ENCODE peak calls at places on chromosomes 11 and 22, in five cellular contexts. One of them, this sample, is unnamed.

GRCh38 chr11:57336111-57336666 is 497 bp upstream of the SSRP1 start:
- DNase-seq in right lobe of liver: no peak
- DNase-seq in Panc1: no peak
- DNase-seq in tibial artery: no peak
- DNase-seq in esophagus muscularis mucosa: no peak
- DNase-seq in this sample: no peak

GRCh38 chr11:92136792-92137191 is 87.8 kb upstream of the FAT3 start:
- DNase-seq in right lobe of liver: no peak
- DNase-seq in Panc1: no peak
- DNase-seq in tibial artery: no peak
- DNase-seq in esophagus muscularis mucosa: no peak
- DNase-seq in this sample: no peak

GRCh38 chr11:69840371-69841169 is 21.4 kb upstream of the FGF3 start:
- DNase-seq in right lobe of liver: no peak
- DNase-seq in Panc1: no peak
- DNase-seq in tibial artery: no peak
- DNase-seq in esophagus muscularis mucosa: no peak
- DNase-seq in this sample: no peak

GRCh38 chr22:32696089-32696488 is 105.4 kb upstream of the TIMP3 start:
- DNase-seq in right lobe of liver: no peak
- DNase-seq in Panc1: no peak
- DNase-seq in tibial artery: no peak
- DNase-seq in esophagus muscularis mucosa: no peak
- DNase-seq in this sample: no peak

GRCh38 chr22:48261706-48262105 is 1499.3 kb downstream of the TBC1D22A start:
- DNase-seq in right lobe of liver: no peak
- DNase-seq in Panc1: no peak
- DNase-seq in tibial artery: no peak
- DNase-seq in esophagus muscularis mucosa: no peak
- DNase-seq in this sample: no peak

GRCh38 chr11:85590848-85591483 is 36.2 kb downstream of the DLG2 start:
- DNase-seq in right lobe of liver: no peak
- DNase-seq in Panc1: peak; percentile 22
- DNase-seq in tibial artery: no peak
- DNase-seq in esophagus muscularis mucosa: no peak
- DNase-seq in this sample: peak; percentile 4

GRCh38 chr22:18110194-18110943 is at the start of gene TUBA8:
- DNase-seq in right lobe of liver: peak; percentile 69
- DNase-seq in Panc1: no peak
- DNase-seq in tibial artery: peak; percentile 47
- DNase-seq in esophagus muscularis mucosa: no peak
- DNase-seq in this sample: no peak

GRCh38 chr11:82854242-82854641 is 46.0 kb downstream of the PRCP start:
- DNase-seq in right lobe of liver: no peak
- DNase-seq in Panc1: no peak
- DNase-seq in tibial artery: no peak
- DNase-seq in esophagus muscularis mucosa: no peak
- DNase-seq in this sample: no peak

GRCh38 chr22:45877036-45877380 is 100.0 kb downstream of the WNT7B start:
- DNase-seq in right lobe of liver: peak; percentile 21
- DNase-seq in Panc1: no peak
- DNase-seq in tibial artery: no peak
- DNase-seq in esophagus muscularis mucosa: no peak
- DNase-seq in this sample: no peak

GRCh38 chr11:11107081-11107480 is 246.0 kb downstream of the CSNK2A3 start:
- DNase-seq in right lobe of liver: no peak
- DNase-seq in Panc1: no peak
- DNase-seq in tibial artery: no peak
- DNase-seq in esophagus muscularis mucosa: no peak
- DNase-seq in this sample: no peak

GRCh38 chr11:59545179-59546020 is 34.1 kb downstream of the OR4D9 start:
- DNase-seq in right lobe of liver: no peak
- DNase-seq in Panc1: no peak
- DNase-seq in tibial artery: no peak
- DNase-seq in esophagus muscularis mucosa: no peak
- DNase-seq in this sample: no peak

GRCh38 chr11:95279921-95280861 is 49.2 kb upstream of the SESN3 start:
- DNase-seq in right lobe of liver: no peak
- DNase-seq in Panc1: no peak
- DNase-seq in tibial artery: no peak
- DNase-seq in esophagus muscularis mucosa: no peak
- DNase-seq in this sample: no peak

GRCh38 chr22:29480512-29481264 is 670 bp downstream of the NEFH start:
- DNase-seq in right lobe of liver: no peak
- DNase-seq in Panc1: no peak
- DNase-seq in tibial artery: no peak
- DNase-seq in esophagus muscularis mucosa: no peak
- DNase-seq in this sample: no peak

GRCh38 chr11:19347911-19348310 is 107.2 kb upstream of the E2F8 start:
- DNase-seq in right lobe of liver: no peak
- DNase-seq in Panc1: no peak
- DNase-seq in tibial artery: no peak
- DNase-seq in esophagus muscularis mucosa: no peak
- DNase-seq in this sample: no peak

GRCh38 chr11:19344661-19345518 is 104.1 kb upstream of the E2F8 start:
- DNase-seq in right lobe of liver: peak; percentile 64
- DNase-seq in Panc1: no peak
- DNase-seq in tibial artery: peak; percentile 60
- DNase-seq in esophagus muscularis mucosa: no peak
- DNase-seq in this sample: no peak

GRCh38 chr11:19349340-19350025 is 108.7 kb upstream of the E2F8 start:
- DNase-seq in right lobe of liver: no peak
- DNase-seq in Panc1: no peak
- DNase-seq in tibial artery: no peak
- DNase-seq in esophagus muscularis mucosa: no peak
- DNase-seq in this sample: no peak

GRCh38 chr11:19345519-19345847 is 104.7 kb upstream of the E2F8 start:
- DNase-seq in right lobe of liver: no peak
- DNase-seq in Panc1: no peak
- DNase-seq in tibial artery: no peak
- DNase-seq in esophagus muscularis mucosa: no peak
- DNase-seq in this sample: no peak

DNA sequence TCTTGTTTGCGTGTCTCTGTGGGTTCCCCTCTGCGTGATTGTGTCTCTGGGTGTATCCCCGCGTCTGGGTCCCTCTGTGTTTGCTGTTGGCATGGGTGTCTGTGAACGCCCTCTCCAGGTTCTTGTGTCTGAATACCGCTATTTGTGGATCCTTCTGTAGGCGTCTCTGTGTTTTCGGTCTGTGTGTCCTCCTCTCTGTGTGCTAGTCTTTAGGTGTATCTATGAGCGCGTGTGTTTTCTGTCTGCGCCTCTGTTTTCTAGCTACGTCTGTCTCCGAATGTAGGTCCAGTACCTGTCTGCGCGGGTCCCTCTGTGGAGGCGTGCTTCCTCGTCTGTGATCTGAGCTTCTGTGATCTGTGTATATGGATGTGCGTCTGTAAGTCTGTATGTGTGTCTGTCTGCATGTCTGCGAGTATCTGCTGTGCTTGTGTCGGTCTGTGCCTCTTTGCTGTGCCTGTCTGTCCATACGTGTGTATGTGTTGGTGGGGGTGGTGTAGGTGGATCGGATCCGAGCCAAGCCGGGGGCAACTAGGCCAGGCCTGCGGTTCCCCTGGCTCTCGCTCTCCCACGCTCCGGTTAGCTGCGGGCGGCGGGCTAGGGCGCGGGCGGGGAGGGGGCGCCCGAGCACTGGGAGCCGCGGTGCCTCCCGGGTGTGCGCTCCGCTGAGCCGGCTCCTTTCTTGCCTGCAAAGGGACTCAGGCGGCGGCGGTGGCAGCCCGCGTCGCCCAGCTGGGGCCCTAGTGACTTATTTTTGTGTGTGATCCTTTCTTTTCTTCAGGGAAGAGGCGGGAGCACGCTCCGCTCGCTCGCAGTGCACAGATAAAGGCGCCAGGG is 105.3 kb upstream of the E2F8 start:
- DNase-seq in right lobe of liver: peak; percentile 47
- DNase-seq in Panc1: no peak
- DNase-seq in tibial artery: no peak
- DNase-seq in esophagus muscularis mucosa: no peak
- DNase-seq in this sample: no peak
- TF ChIP-seq CTCF in right lobe of liver: peak; percentile 24
- TF ChIP-seq CTCF in Panc1: no peak
- TF ChIP-seq CTCF in tibial artery: no peak
- TF ChIP-seq CTCF in esophagus muscularis mucosa: no peak
- TF ChIP-seq CTCF in this sample: no peak

GRCh38 chr11:77055913-77056312 is 10.9 kb upstream of the CAPN5 start:
- DNase-seq in right lobe of liver: no peak
- DNase-seq in Panc1: no peak
- DNase-seq in tibial artery: no peak
- DNase-seq in esophagus muscularis mucosa: no peak
- DNase-seq in this sample: no peak
- H3K4me3 ChIP-seq in right lobe of liver: no peak overlapping the region
- H3K4me3 ChIP-seq in Panc1: no peak overlapping the region
- H3K4me3 ChIP-seq in tibial artery: no peak overlapping the region
- H3K4me3 ChIP-seq in esophagus muscularis mucosa: no peak overlapping the region
- H3K4me3 ChIP-seq in this sample: no peak overlapping the region

GRCh38 chr22:27644566-27644965 is 157.0 kb downstream of the MN1 start:
- DNase-seq in right lobe of liver: no peak
- DNase-seq in Panc1: no peak
- DNase-seq in tibial artery: no peak
- DNase-seq in esophagus muscularis mucosa: no peak
- DNase-seq in this sample: no peak
- H3K27me3 ChIP-seq in right lobe of liver: no peaks in the 10 kb centered on the region
- H3K27me3 ChIP-seq in Panc1: no peaks in the 10 kb centered on the region
- H3K27me3 ChIP-seq in tibial artery: no peaks in the 10 kb centered on the region
- H3K27me3 ChIP-seq in esophagus muscularis mucosa: no peaks in the 10 kb centered on the region
- H3K27me3 ChIP-seq in this sample: peaks cover 23% of the 10 kb centered on the region

GRCh38 chr11:103927535-103927934 is 108.9 kb upstream of the DDI1 start:
- DNase-seq in right lobe of liver: no peak
- DNase-seq in Panc1: no peak
- DNase-seq in tibial artery: no peak
- DNase-seq in esophagus muscularis mucosa: no peak
- DNase-seq in this sample: no peak
- TF ChIP-seq CTCF in right lobe of liver: peak; percentile 16
- TF ChIP-seq CTCF in Panc1: no peak
- TF ChIP-seq CTCF in tibial artery: no peak
- TF ChIP-seq CTCF in esophagus muscularis mucosa: no peak
- TF ChIP-seq CTCF in this sample: peak; percentile 27

GRCh38 chr22:37330200-37331033 is 48.1 kb downstream of the CYTH4 start:
- DNase-seq in right lobe of liver: no peak
- DNase-seq in Panc1: no peak
- DNase-seq in tibial artery: no peak
- DNase-seq in esophagus muscularis mucosa: no peak
- DNase-seq in this sample: peak; percentile 86
- H3K4me3 ChIP-seq in right lobe of liver: no peak overlapping the region
- H3K4me3 ChIP-seq in Panc1: no peak overlapping the region
- H3K4me3 ChIP-seq in tibial artery: no peak overlapping the region
- H3K4me3 ChIP-seq in esophagus muscularis mucosa: no peak overlapping the region
- H3K4me3 ChIP-seq in this sample: no peak overlapping the region

DNA sequence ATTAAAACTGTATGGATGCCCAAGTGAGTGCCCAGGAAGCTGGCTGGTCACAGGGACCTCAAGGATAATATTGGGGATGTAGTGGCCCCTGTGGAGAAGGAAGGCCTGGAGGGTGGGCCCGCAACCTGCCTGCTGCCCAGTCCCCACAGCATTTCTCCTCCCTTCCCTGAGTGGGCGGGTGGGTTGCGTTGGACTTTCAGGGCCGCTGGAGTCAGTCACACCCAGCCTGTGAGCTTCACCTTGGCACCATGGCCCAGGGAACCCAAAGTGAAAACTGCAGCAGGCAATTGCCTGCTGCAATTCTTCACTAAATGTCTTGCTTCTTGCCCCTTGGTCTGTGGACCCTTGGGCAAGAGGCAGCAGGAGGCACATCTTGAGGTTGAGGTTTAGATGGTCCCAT is 4.7 kb downstream of the GNAZ start:
- DNase-seq in right lobe of liver: no peak
- DNase-seq in Panc1: no peak
- DNase-seq in tibial artery: no peak
- DNase-seq in esophagus muscularis mucosa: no peak
- DNase-seq in this sample: no peak
- H3K27me3 ChIP-seq in right lobe of liver: no peaks in the 10 kb centered on the region
- H3K27me3 ChIP-seq in Panc1: no peaks in the 10 kb centered on the region
- H3K27me3 ChIP-seq in tibial artery: no peaks in the 10 kb centered on the region
- H3K27me3 ChIP-seq in esophagus muscularis mucosa: no peaks in the 10 kb centered on the region
- H3K27me3 ChIP-seq in this sample: peaks cover 14% of the 10 kb centered on the region

DNA sequence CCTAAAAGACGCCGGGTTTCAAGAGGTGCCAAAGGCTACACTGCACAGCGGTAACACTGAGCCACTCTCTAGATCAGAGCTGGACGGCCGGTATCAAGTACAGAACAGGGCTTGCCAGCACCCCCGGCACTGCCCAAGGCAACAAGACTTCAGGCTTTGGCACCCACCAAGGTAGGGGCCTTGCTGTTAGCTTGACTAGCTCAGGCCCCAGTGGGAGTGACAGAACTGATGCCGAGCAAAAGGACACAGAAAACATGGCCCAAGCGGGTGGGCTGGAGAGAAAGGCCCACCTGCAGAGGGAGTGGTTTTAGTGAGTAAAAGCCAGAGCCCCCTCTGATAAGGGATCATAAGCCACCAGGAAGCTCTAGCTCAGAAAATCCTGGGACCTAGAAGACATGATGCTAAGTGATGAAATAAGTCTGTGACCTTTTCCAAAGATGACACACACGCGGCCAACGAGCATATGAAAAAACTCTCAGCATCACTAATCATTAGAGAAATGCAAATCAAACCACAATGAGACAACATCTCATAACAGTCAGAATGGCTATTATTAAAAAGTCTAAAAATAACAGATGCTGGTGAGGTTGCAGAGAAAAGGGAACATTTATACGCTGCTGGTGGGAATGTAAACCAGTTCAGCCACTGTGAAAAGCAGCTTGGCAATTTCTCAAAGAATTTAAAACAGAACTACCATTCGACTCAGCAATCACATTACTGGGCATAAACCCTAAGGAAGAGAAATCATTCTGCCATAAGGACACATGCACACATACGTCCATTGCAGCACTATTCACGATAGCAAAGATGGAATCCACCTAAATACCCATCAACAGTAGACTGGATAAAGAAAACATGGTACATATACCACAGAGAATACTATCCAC is 12.9 kb downstream of the EHD1 start:
- DNase-seq in right lobe of liver: no peak
- DNase-seq in Panc1: no peak
- DNase-seq in tibial artery: no peak
- DNase-seq in esophagus muscularis mucosa: no peak
- DNase-seq in this sample: no peak
- TF ChIP-seq CTCF in right lobe of liver: no peak
- TF ChIP-seq CTCF in Panc1: no peak
- TF ChIP-seq CTCF in tibial artery: peak; percentile 25
- TF ChIP-seq CTCF in esophagus muscularis mucosa: no peak
- TF ChIP-seq CTCF in this sample: no peak

GRCh38 chr22:17084554-17085276 is at the start of gene IL17RA:
- DNase-seq in right lobe of liver: peak; percentile 96
- DNase-seq in Panc1: peak; percentile 32
- DNase-seq in tibial artery: peak; percentile 88
- DNase-seq in esophagus muscularis mucosa: peak; percentile 98
- DNase-seq in this sample: peak; percentile 41

GRCh38 chr22:17087176-17088131 is 2.7 kb downstream of the IL17RA start:
- DNase-seq in right lobe of liver: peak; percentile 47
- DNase-seq in Panc1: no peak
- DNase-seq in tibial artery: no peak
- DNase-seq in esophagus muscularis mucosa: no peak
- DNase-seq in this sample: no peak

GRCh38 chr22:17086750-17087149 is 1.9 kb downstream of the IL17RA start:
- DNase-seq in right lobe of liver: peak; percentile 46
- DNase-seq in Panc1: no peak
- DNase-seq in tibial artery: peak; percentile 30
- DNase-seq in esophagus muscularis mucosa: no peak
- DNase-seq in this sample: no peak

GRCh38 chr22:17085277-17086091 is 684 bp downstream of the IL17RA start:
- DNase-seq in right lobe of liver: peak; percentile 69
- DNase-seq in Panc1: no peak
- DNase-seq in tibial artery: peak; percentile 50
- DNase-seq in esophagus muscularis mucosa: no peak
- DNase-seq in this sample: no peak

GRCh38 chr22:17086301-17086700 is 1.5 kb downstream of the IL17RA start:
- DNase-seq in right lobe of liver: peak; percentile 45
- DNase-seq in Panc1: no peak
- DNase-seq in tibial artery: no peak
- DNase-seq in esophagus muscularis mucosa: no peak
- DNase-seq in this sample: no peak
- H3K4me3 ChIP-seq in right lobe of liver: no peak overlapping the region
- H3K4me3 ChIP-seq in Panc1: peak overlapping the region; percentile 60
- H3K4me3 ChIP-seq in tibial artery: peak overlapping the region; percentile 84
- H3K4me3 ChIP-seq in esophagus muscularis mucosa: peak overlapping the region; percentile 83
- H3K4me3 ChIP-seq in this sample: no peak overlapping the region